ENCODE peak calls at places on chromosomes 4 and X, in eight cellular contexts. X, Q, J, N, E, B, R and C are unnamed samples.

GRCh38 chr4:152590179-152591031 is 54.5 kb upstream of the FBXW7 start:
- DNase-seq in X (no peak), Q (no peak), J (no peak), N (no peak), E (peak; percentile 90), B (no peak), R (peak; percentile 19), C (no peak)

GRCh38 chr4:87078987-87079469 is 141.4 kb downstream of the KLHL8 start:
- DNase-seq in X (no peak), Q (no peak), J (no peak), N (no peak), E (peak; percentile 67), B (no peak), R (no peak), C (no peak)

GRCh38 chr4:138659041-138659565 is 356.5 kb upstream of the NOCT start:
- DNase-seq in X (no peak), Q (no peak), J (no peak), N (no peak), E (no peak), B (no peak), R (no peak), C (no peak)

GRCh38 chrX:1533083-1533482 is 3.9 kb downstream of the P2RY8 start:
- DNase-seq in X (no peak), Q (no peak), J (no peak), N (no peak), E (no peak), B (no peak), R (no peak), C (no peak)

GRCh38 chr4:8727131-8727530 is 134.6 kb downstream of the CPZ start:
- DNase-seq in X (peak; percentile 43), Q (no peak), J (no peak), N (no peak), E (no peak), B (peak; percentile 47), R (peak; percentile 6), C (no peak)

GRCh38 chr4:85669204-85669603 is 194.3 kb downstream of the ARHGAP24 start:
- DNase-seq in X (no peak), Q (no peak), J (no peak), N (no peak), E (no peak), B (no peak), R (no peak), C (no peak)

GRCh38 chr4:74415602-74416300 is 29.2 kb upstream of the AREG start:
- DNase-seq in X (no peak), Q (no peak), J (no peak), N (no peak), E (no peak), B (no peak), R (no peak), C (no peak)

GRCh38 chr4:164959896-164960295 is 17.6 kb downstream of the TRIM61 start:
- DNase-seq in X (no peak), Q (no peak), J (no peak), N (no peak), E (peak; percentile 30), B (no peak), R (no peak), C (no peak)

GRCh38 chr4:113328514-113328913 is 279.1 kb downstream of the ANK2 start:
- DNase-seq in X (no peak), Q (no peak), J (no peak), N (no peak), E (no peak), B (no peak), R (no peak), C (no peak)

GRCh38 chrX:134470013-134470412 is 10.0 kb downstream of the HPRT1 start:
- DNase-seq in X (no peak), Q (no peak), J (no peak), N (no peak), E (no peak), B (no peak), R (no peak), C (no peak)

GRCh38 chr4:86582453-86582852 is 11.7 kb upstream of the PTPN13 start:
- DNase-seq in X (no peak), Q (no peak), J (no peak), N (no peak), E (no peak), B (no peak), R (no peak), C (no peak)

GRCh38 chr4:172709376-172709775 is 459.2 kb upstream of the GALNT7 start:
- DNase-seq in X (no peak), Q (no peak), J (no peak), N (no peak), E (no peak), B (no peak), R (no peak), C (no peak)

GRCh38 chrX:6257025-6257424 is 28.4 kb upstream of the NLGN4X start:
- DNase-seq in X (no peak), Q (no peak), J (no peak), N (no peak), E (no peak), B (no peak), R (no peak), C (no peak)

GRCh38 chr4:144343143-144343755 is 202.7 kb upstream of the GYPA start:
- DNase-seq in X (no peak), Q (no peak), J (no peak), N (no peak), E (no peak), B (no peak), R (no peak), C (no peak)

GRCh38 chr4:62930884-62931283 is 1478.4 kb downstream of the TECRL start:
- DNase-seq in X (no peak), Q (no peak), J (no peak), N (no peak), E (no peak), B (no peak), R (no peak), C (no peak)

GRCh38 chr4:137106733-137107132 is 425.6 kb downstream of the PCDH18 start:
- DNase-seq in X (no peak), Q (no peak), J (no peak), N (no peak), E (no peak), B (no peak), R (no peak), C (no peak)

GRCh38 chrX:150958177-150958576 is 25.0 kb upstream of the HMGB3 start:
- DNase-seq in X (no peak), Q (no peak), J (no peak), N (no peak), E (no peak), B (no peak), R (no peak), C (no peak)

GRCh38 chr4:32440391-32440790 is 1720.2 kb downstream of the PCDH7 start:
- DNase-seq in X (no peak), Q (no peak), J (no peak), N (no peak), E (no peak), B (no peak), R (no peak), C (no peak)

GRCh38 chr4:113851816-113852215 is 90.3 kb upstream of the CAMK2D start:
- DNase-seq in X (no peak), Q (no peak), J (no peak), N (no peak), E (no peak), B (no peak), R (no peak), C (no peak)

GRCh38 chr4:907691-908437 is 24.3 kb downstream of the GAK start:
- DNase-seq in X (no peak), Q (no peak), J (no peak), N (no peak), E (no peak), B (no peak), R (no peak), C (no peak)